ENCODE peak calls at places on chromosome 20, in nine cellular contexts. One of them, this sample, is unnamed.

GRCh38 chr20:47392721-47393073 is 36.2 kb upstream of the ZMYND8 start:
- DNase-seq in mammary epithelial cell: peak
- DNase-seq in neural progenitor cell: no peak
- DNase-seq in A549: no peak
- DNase-seq in right lobe of liver: no peak
- DNase-seq in tibial artery: no peak
- DNase-seq in dorsolateral prefrontal cortex: no peak
- DNase-seq in adrenal gland: no peak
- DNase-seq in upper lobe of right lung: no peak
- DNase-seq in this sample: peak

GRCh38 chr20:38790210-38791053 is 15.1 kb upstream of the PPP1R16B start:
- DNase-seq in adrenal gland: peak
- DNase-seq in A549: peak
- DNase-seq in right lobe of liver: no peak
- DNase-seq in neural progenitor cell: peak
- DNase-seq in upper lobe of right lung: no peak
- DNase-seq in mammary epithelial cell: peak
- DNase-seq in dorsolateral prefrontal cortex: no peak
- DNase-seq in tibial artery: no peak
- DNase-seq in this sample: peak

GRCh38 chr20:38726849-38727601 is 2.7 kb downstream of the SLC32A1 start:
- DNase-seq in right lobe of liver: no peak
- DNase-seq in A549: no peak
- DNase-seq in adrenal gland: no peak
- DNase-seq in mammary epithelial cell: no peak
- DNase-seq in dorsolateral prefrontal cortex: no peak
- DNase-seq in neural progenitor cell: peak
- DNase-seq in upper lobe of right lung: no peak
- DNase-seq in tibial artery: no peak
- DNase-seq in this sample: no peak

GRCh38 chr20:31595654-31596411 is 9.3 kb upstream of the ID1 start:
- DNase-seq in tibial artery: peak
- DNase-seq in upper lobe of right lung: peak
- DNase-seq in neural progenitor cell: peak
- DNase-seq in mammary epithelial cell: peak
- DNase-seq in right lobe of liver: peak
- DNase-seq in adrenal gland: peak
- DNase-seq in A549: peak
- DNase-seq in dorsolateral prefrontal cortex: no peak
- DNase-seq in this sample: peak

GRCh38 chr20:40942015-40942414 is 86.6 kb upstream of the TOP1 start:
- DNase-seq in tibial artery: no peak
- DNase-seq in right lobe of liver: no peak
- DNase-seq in adrenal gland: no peak
- DNase-seq in neural progenitor cell: no peak
- DNase-seq in A549: no peak
- DNase-seq in dorsolateral prefrontal cortex: no peak
- DNase-seq in mammary epithelial cell: no peak
- DNase-seq in upper lobe of right lung: no peak
- DNase-seq in this sample: no peak

GRCh38 chr20:49785149-49785850 is 27.3 kb upstream of the SLC9A8 start:
- DNase-seq in upper lobe of right lung: no peak
- DNase-seq in right lobe of liver: no peak
- DNase-seq in dorsolateral prefrontal cortex: no peak
- DNase-seq in neural progenitor cell: no peak
- DNase-seq in A549: no peak
- DNase-seq in adrenal gland: no peak
- DNase-seq in mammary epithelial cell: no peak
- DNase-seq in tibial artery: no peak
- DNase-seq in this sample: no peak

GRCh38 chr20:2174067-2174466 is 72.4 kb downstream of the STK35 start:
- DNase-seq in neural progenitor cell: no peak
- DNase-seq in upper lobe of right lung: no peak
- DNase-seq in tibial artery: no peak
- DNase-seq in A549: no peak
- DNase-seq in mammary epithelial cell: no peak
- DNase-seq in adrenal gland: no peak
- DNase-seq in right lobe of liver: no peak
- DNase-seq in dorsolateral prefrontal cortex: no peak
- DNase-seq in this sample: no peak

GRCh38 chr20:45337367-45338120 is 10.7 kb downstream of the SDC4 start:
- DNase-seq in A549: no peak
- DNase-seq in right lobe of liver: peak
- DNase-seq in tibial artery: peak
- DNase-seq in adrenal gland: peak
- DNase-seq in upper lobe of right lung: peak
- DNase-seq in dorsolateral prefrontal cortex: no peak
- DNase-seq in mammary epithelial cell: peak
- DNase-seq in neural progenitor cell: no peak
- DNase-seq in this sample: peak

GRCh38 chr20:44234566-44235317 is 12.4 kb upstream of the GDAP1L1 start:
- DNase-seq in upper lobe of right lung: no peak
- DNase-seq in mammary epithelial cell: no peak
- DNase-seq in neural progenitor cell: no peak
- DNase-seq in dorsolateral prefrontal cortex: no peak
- DNase-seq in A549: no peak
- DNase-seq in tibial artery: no peak
- DNase-seq in right lobe of liver: no peak
- DNase-seq in adrenal gland: no peak
- DNase-seq in this sample: no peak
- H3K27ac ChIP-seq in upper lobe of right lung: no peak
- H3K27ac ChIP-seq in mammary epithelial cell: no peak
- H3K27ac ChIP-seq in neural progenitor cell: no peak
- H3K27ac ChIP-seq in dorsolateral prefrontal cortex: no peak
- H3K27ac ChIP-seq in A549: peak
- H3K27ac ChIP-seq in tibial artery: no peak
- H3K27ac ChIP-seq in right lobe of liver: no peak
- H3K27ac ChIP-seq in adrenal gland: no peak
- H3K27ac ChIP-seq in this sample: no peak

DNA sequence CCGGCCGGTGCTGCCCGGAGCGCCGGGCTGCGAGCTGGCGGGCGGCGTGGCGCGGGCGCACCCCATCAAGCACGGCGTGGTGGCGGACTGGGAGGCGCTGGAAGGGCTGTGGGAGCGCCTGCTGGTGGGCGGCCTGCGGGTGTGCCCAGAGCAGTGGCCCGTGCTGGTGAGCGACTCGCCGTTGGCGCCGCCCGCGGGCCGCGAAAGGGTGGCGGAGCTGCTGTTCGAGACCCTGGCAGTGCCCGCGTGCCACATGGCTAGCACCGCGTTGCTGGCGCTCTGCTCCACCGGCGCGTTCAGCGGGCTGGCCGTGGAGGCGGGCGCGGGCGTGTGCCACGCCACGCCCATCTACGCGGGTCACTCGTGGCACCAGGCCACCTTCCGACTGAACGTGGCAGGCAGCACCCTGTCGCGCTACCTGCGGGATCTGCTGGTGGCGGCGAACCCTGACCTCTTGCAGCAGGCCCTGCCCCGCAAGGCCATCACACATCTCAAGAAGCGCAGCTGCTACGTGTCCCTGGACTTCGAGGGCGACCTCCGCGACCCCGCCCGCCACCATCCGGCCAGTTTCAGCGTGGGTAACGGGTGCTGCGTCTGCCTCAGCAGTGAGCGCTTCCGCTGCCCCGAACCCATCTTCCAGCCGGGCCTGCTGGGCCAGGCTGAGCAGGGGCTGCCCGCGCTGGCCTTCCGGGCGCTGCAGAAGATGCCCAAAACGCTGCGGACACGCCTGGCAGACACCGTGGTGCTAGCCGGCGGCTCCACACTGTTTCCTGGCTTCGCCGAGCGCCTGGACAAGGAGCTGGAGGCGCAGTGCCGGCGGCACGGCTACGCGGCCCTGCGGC is 723 bp downstream of the ACTL10 start:
- DNase-seq in right lobe of liver: peak
- DNase-seq in neural progenitor cell: no peak
- DNase-seq in mammary epithelial cell: peak
- DNase-seq in A549: no peak
- DNase-seq in upper lobe of right lung: peak
- DNase-seq in dorsolateral prefrontal cortex: peak
- DNase-seq in adrenal gland: peak
- DNase-seq in tibial artery: peak
- DNase-seq in this sample: no peak
- TF ChIP-seq CTCF in right lobe of liver: no peak
- TF ChIP-seq CTCF in neural progenitor cell: no peak
- TF ChIP-seq CTCF in mammary epithelial cell: peak
- TF ChIP-seq CTCF in A549: peak
- TF ChIP-seq CTCF in upper lobe of right lung: no peak
- TF ChIP-seq CTCF in dorsolateral prefrontal cortex: no peak
- TF ChIP-seq CTCF in adrenal gland: peak
- TF ChIP-seq CTCF in tibial artery: no peak
- TF ChIP-seq CTCF in this sample: no peak

GRCh38 chr20:64091340-64091739 is 7.1 kb upstream of the LKAAEAR1 start:
- DNase-seq in A549: no peak
- DNase-seq in upper lobe of right lung: no peak
- DNase-seq in tibial artery: no peak
- DNase-seq in neural progenitor cell: no peak
- DNase-seq in right lobe of liver: no peak
- DNase-seq in dorsolateral prefrontal cortex: no peak
- DNase-seq in adrenal gland: no peak
- DNase-seq in mammary epithelial cell: no peak
- DNase-seq in this sample: no peak
- H3K27ac ChIP-seq in A549: no peak
- H3K27ac ChIP-seq in upper lobe of right lung: no peak
- H3K27ac ChIP-seq in tibial artery: no peak
- H3K27ac ChIP-seq in neural progenitor cell: no peak
- H3K27ac ChIP-seq in right lobe of liver: no peak
- H3K27ac ChIP-seq in dorsolateral prefrontal cortex: peak
- H3K27ac ChIP-seq in adrenal gland: no peak
- H3K27ac ChIP-seq in mammary epithelial cell: no peak
- H3K27ac ChIP-seq in this sample: peak

GRCh38 chr20:14259691-14260090 is 77.7 kb downstream of the FLRT3 start:
- DNase-seq in upper lobe of right lung: no peak
- DNase-seq in neural progenitor cell: peak
- DNase-seq in dorsolateral prefrontal cortex: no peak
- DNase-seq in right lobe of liver: no peak
- DNase-seq in mammary epithelial cell: peak
- DNase-seq in tibial artery: no peak
- DNase-seq in adrenal gland: no peak
- DNase-seq in A549: no peak
- DNase-seq in this sample: no peak

GRCh38 chr20:14264869-14265268 is 72.5 kb downstream of the FLRT3 start:
- DNase-seq in A549: peak
- DNase-seq in neural progenitor cell: no peak
- DNase-seq in upper lobe of right lung: no peak
- DNase-seq in tibial artery: no peak
- DNase-seq in dorsolateral prefrontal cortex: no peak
- DNase-seq in mammary epithelial cell: peak
- DNase-seq in right lobe of liver: no peak
- DNase-seq in adrenal gland: no peak
- DNase-seq in this sample: peak
- TF ChIP-seq CTCF in A549: peak
- TF ChIP-seq CTCF in neural progenitor cell: peak
- TF ChIP-seq CTCF in upper lobe of right lung: peak
- TF ChIP-seq CTCF in tibial artery: no peak
- TF ChIP-seq CTCF in dorsolateral prefrontal cortex: no peak
- TF ChIP-seq CTCF in mammary epithelial cell: peak
- TF ChIP-seq CTCF in right lobe of liver: no peak
- TF ChIP-seq CTCF in adrenal gland: peak
- TF ChIP-seq CTCF in this sample: no peak

DNA sequence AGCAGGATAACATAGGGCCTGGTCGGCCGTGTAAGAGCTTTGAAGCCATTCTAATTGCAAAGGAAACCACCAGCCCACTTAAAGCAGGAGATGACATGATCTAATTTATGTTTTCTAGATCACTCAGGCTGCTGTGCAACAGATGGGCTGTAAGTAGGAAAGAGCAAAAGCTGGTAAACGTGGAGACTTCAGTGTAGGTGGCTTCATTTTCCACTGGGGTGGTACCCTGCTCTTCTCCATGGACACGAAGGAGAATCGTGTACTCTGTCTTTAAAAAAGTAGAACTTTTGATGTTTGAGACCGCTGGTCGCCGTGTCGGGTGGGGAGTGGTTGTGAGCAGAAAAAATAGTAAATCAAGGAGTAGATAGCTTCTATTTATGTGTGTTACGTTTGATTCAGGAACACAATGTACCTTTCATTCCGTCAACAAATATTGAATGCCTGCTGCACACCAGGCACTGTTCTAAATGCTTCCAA is 6.4 kb downstream of the CASS4 start:
- DNase-seq in tibial artery: no peak
- DNase-seq in upper lobe of right lung: no peak
- DNase-seq in mammary epithelial cell: no peak
- DNase-seq in A549: no peak
- DNase-seq in neural progenitor cell: no peak
- DNase-seq in dorsolateral prefrontal cortex: no peak
- DNase-seq in adrenal gland: no peak
- DNase-seq in right lobe of liver: no peak
- DNase-seq in this sample: no peak
- H3K27ac ChIP-seq in tibial artery: no peak
- H3K27ac ChIP-seq in upper lobe of right lung: peak
- H3K27ac ChIP-seq in mammary epithelial cell: no peak
- H3K27ac ChIP-seq in A549: no peak
- H3K27ac ChIP-seq in neural progenitor cell: no peak
- H3K27ac ChIP-seq in dorsolateral prefrontal cortex: peak
- H3K27ac ChIP-seq in adrenal gland: no peak
- H3K27ac ChIP-seq in right lobe of liver: peak
- H3K27ac ChIP-seq in this sample: no peak

GRCh38 chr20:10576411-10576810 is 97.4 kb downstream of the JAG1 start:
- DNase-seq in mammary epithelial cell: no peak
- DNase-seq in neural progenitor cell: no peak
- DNase-seq in dorsolateral prefrontal cortex: no peak
- DNase-seq in adrenal gland: no peak
- DNase-seq in A549: no peak
- DNase-seq in upper lobe of right lung: no peak
- DNase-seq in right lobe of liver: no peak
- DNase-seq in tibial artery: no peak
- DNase-seq in this sample: no peak

GRCh38 chr20:10573951-10574339 is 99.9 kb downstream of the JAG1 start:
- DNase-seq in adrenal gland: no peak
- DNase-seq in neural progenitor cell: no peak
- DNase-seq in tibial artery: no peak
- DNase-seq in right lobe of liver: no peak
- DNase-seq in dorsolateral prefrontal cortex: no peak
- DNase-seq in upper lobe of right lung: no peak
- DNase-seq in A549: no peak
- DNase-seq in mammary epithelial cell: no peak
- DNase-seq in this sample: no peak

GRCh38 chr20:10571313-10571815 is 102.4 kb downstream of the JAG1 start:
- DNase-seq in upper lobe of right lung: no peak
- DNase-seq in tibial artery: no peak
- DNase-seq in adrenal gland: no peak
- DNase-seq in mammary epithelial cell: no peak
- DNase-seq in A549: no peak
- DNase-seq in right lobe of liver: no peak
- DNase-seq in neural progenitor cell: no peak
- DNase-seq in dorsolateral prefrontal cortex: no peak
- DNase-seq in this sample: no peak

GRCh38 chr20:10572853-10573252 is 100.9 kb downstream of the JAG1 start:
- DNase-seq in dorsolateral prefrontal cortex: no peak
- DNase-seq in adrenal gland: no peak
- DNase-seq in neural progenitor cell: no peak
- DNase-seq in mammary epithelial cell: no peak
- DNase-seq in tibial artery: no peak
- DNase-seq in right lobe of liver: no peak
- DNase-seq in upper lobe of right lung: no peak
- DNase-seq in A549: no peak
- DNase-seq in this sample: no peak

GRCh38 chr20:10573273-10573950 is 100.4 kb downstream of the JAG1 start:
- DNase-seq in right lobe of liver: no peak
- DNase-seq in A549: no peak
- DNase-seq in mammary epithelial cell: no peak
- DNase-seq in dorsolateral prefrontal cortex: no peak
- DNase-seq in tibial artery: no peak
- DNase-seq in adrenal gland: no peak
- DNase-seq in neural progenitor cell: no peak
- DNase-seq in upper lobe of right lung: no peak
- DNase-seq in this sample: no peak
- TF ChIP-seq CTCF in right lobe of liver: no peak
- TF ChIP-seq CTCF in A549: no peak
- TF ChIP-seq CTCF in mammary epithelial cell: no peak
- TF ChIP-seq CTCF in dorsolateral prefrontal cortex: no peak
- TF ChIP-seq CTCF in tibial artery: no peak
- TF ChIP-seq CTCF in adrenal gland: no peak
- TF ChIP-seq CTCF in neural progenitor cell: no peak
- TF ChIP-seq CTCF in upper lobe of right lung: no peak
- TF ChIP-seq CTCF in this sample: no peak